ENCODE peak calls at places on chromosomes 2 and 18, in four cellular contexts. L, O, N and W are unnamed samples.

GRCh38 chr18:7415081-7415894 is 151.8 kb upstream of the PTPRM start:
- DNase-seq in N (peak), L (peak), O (no peak), W (no peak)

GRCh38 chr2:19989342-19989680 is 594 bp downstream of the WDR35 start:
- DNase-seq in O (no peak), L (no peak), N (no peak), W (no peak)

GRCh38 chr2:20617081-20617575 is 33.8 kb downstream of the HS1BP3 start:
- DNase-seq in N (peak), O (peak), L (no peak), W (no peak)

GRCh38 chr2:208363485-208363884 is 43.1 kb upstream of the PTH2R start:
- DNase-seq in O (no peak), L (peak), N (no peak), W (no peak)

GRCh38 chr2:63763336-63764056 is 78.2 kb upstream of the UGP2 start:
- DNase-seq in N (no peak), O (no peak), L (no peak), W (peak)

GRCh38 chr2:239195992-239196391 is 204.8 kb downstream of the HDAC4 start:
- DNase-seq in N (no peak), O (no peak), L (no peak), W (no peak)

GRCh38 chr2:240600451-240600961 is 14.0 kb downstream of the CAPN10 start:
- DNase-seq in N (no peak), L (no peak), O (peak), W (no peak)

GRCh38 chr2:28002181-28002580 is 111.7 kb downstream of the BABAM2 start:
- DNase-seq in O (no peak), L (no peak), N (no peak), W (no peak)

GRCh38 chr2:85662899-85663683 is 4.9 kb downstream of the SFTPB start:
- DNase-seq in L (peak), N (peak), O (no peak), W (peak)

DNA sequence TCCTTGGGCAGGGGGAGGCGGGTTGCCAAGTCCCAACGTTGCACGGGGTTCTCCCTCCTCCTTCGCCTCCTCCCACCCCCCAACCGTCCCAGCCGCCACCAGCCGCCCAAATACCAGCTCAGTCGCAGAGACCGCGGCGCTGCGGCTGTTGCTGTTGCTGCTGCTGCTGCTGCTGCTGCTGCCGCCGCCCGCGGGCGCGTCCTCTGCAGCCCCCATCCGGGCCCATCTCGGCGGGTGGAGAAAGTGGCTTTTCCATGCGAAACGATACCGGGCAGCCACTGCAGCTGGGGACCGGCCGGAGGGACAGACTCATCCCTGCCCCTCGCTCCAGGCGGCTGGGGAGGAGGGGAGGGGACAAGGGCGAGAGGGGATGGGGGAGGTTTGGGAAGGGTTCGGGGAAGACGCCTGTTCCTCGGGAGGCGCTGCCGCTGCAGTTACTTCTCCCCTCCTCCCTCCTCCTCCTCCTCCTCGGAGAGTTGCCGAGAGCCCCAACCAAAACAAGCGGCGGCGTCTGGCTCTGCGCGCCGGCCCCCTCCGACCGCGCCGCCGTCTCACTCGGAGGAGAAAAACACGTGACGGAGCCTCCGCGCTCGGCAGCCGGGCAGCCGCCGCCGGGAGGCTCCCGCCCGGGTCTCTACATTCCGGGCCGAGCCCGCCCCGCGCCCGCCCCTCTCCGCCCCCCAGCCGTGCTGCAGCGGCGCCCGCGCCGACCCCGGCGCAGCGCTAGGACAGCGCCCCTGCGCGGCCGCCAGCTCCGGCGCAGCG is at the start of gene IRS1:
- DNase-seq in O (peak), N (peak), L (peak), W (peak)
- TF ChIP-seq CTCF in O (peak), N (peak), L (peak), W (peak)

DNA sequence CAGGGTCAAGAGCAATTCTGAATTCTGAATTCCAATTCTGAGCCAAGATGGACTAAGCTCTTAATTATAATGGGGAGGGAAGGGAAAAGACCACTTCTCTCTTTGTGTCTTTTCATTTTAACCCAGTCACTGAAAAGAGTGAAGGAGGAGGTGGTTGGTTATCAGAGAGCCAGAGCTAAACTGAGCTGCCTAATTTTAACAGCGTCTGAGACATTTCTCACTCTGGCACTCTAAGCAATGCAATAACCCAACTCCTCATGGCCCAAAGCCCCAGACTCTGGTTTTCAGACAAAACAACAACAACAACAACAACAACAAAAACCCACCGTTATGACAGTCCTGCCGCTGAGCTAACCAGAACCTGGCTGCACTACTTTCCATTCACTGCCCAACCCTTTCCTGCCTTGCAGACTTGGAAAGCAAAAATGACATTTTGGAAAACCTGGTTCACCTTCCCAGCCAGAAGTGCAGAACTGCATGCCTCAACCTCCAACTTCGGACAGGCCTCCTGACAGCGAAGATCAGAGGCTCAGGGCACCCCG is 1.0 kb downstream of the CHST10 start:
- DNase-seq in N (no peak), L (no peak), O (no peak), W (peak)
- TF ChIP-seq CTCF in N (no peak), L (no peak), O (no peak), W (no peak)

GRCh38 chr18:56711706-56712445 is 60.7 kb downstream of the WDR7 start:
- DNase-seq in N (no peak), O (no peak), L (no peak), W (no peak)

GRCh38 chr18:56712761-56713160 is 61.6 kb downstream of the WDR7 start:
- DNase-seq in N (no peak), L (no peak), O (no peak), W (no peak)

GRCh38 chr18:56715121-56715520 is 64.0 kb downstream of the WDR7 start:
- DNase-seq in L (no peak), O (no peak), N (no peak), W (no peak)

DNA sequence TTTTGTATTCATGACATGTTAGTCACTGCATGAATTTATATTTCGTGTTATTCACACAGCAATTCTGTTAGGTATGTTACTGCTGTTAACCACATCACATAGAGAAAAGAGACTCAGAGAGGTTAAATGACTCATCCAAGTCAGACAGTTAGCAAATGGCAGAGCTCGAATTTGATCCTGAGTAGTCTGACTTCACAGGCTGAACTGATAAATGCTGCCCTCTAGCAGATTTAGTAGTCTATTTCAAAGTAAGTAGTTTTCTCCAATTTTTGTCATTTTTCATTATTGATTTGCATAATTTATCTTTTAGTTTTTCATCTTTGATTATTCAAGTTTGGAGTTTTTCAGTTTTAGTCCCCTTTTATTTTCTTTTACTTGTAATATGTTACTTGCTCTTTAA is 58.3 kb downstream of the WDR7 start:
- DNase-seq in L (peak), N (no peak), O (no peak), W (peak)
- TF ChIP-seq CTCF in L (peak), N (no peak), O (peak), W (no peak)

DNA sequence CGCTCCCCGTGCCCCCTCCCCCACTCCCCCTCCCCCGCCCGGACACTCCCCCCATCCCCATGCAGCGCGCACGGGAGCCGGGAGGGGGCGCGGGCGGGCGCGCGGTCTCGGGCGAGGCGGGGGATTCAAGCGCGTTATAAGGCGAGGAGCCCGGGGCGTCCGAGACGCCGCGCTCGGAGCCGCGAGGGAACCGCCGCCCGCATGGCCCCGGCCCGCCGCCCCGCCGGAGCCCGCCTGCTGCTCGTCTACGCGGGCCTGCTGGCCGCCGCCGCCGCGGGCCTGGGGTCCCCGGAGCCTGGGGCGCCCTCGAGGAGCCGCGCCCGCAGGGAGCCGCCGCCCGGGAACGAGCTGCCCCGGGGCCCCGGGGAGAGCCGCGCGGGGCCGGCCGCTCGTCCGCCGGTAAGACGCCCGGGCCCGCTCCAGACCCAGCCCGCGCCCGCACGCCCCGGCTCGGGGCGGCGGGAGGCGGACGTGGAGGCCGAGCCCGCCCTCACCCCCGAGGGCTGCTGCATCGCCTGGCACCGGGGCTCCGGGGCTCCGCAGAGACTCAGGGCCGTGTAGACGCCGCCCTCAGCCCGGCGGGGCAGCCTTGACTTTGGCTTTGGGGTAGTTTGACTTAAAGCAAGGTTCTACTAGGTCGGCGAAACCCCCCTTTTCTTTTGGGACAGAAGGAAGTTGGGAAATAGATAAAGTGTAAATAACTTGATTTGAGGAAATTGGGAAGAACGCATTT is at the start of gene ERFE:
- DNase-seq in O (peak), L (peak), N (no peak), W (peak)
- TF ChIP-seq CTCF in O (peak), L (peak), N (peak), W (peak)

DNA sequence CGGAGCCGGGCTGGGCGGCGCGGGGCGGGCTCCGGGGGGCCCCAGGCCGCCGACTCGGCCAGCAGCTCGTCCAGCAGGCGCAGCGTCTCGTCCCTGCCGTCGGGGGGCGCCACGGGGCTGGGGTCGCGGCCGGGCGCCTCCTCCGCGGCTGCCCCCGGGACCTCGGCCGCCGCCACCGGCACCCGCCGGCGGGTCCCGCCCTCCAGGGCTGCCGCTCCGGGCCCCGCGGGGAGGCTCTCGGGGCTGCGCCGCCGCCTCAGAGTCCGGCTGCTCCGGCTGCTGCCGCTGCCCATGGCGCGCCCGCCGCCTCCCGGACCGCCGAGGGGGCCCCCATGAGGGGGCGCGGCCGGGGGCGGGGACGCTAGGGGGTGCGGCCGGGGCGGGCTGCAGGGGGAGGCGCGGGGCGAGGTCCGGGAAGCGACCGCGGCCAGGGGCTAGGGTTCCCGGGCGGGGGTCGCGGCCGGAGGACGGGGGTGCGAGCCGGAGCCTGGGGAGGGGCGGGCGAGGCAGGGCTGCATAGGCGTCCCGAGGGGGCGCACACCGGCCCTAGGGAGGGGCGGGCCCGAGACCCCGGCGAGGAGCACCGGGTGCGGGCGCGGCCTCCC is at the start of gene CYS1:
- DNase-seq in N (no peak), O (no peak), L (peak), W (peak)
- TF ChIP-seq CTCF in N (peak), O (peak), L (peak), W (no peak)

GRCh38 chr18:59266459-59266858 is 6.8 kb downstream of the RAX start:
- DNase-seq in N (no peak), L (no peak), O (no peak), W (no peak)
- TF ChIP-seq CTCF in N (no peak), L (no peak), O (no peak), W (no peak)

DNA sequence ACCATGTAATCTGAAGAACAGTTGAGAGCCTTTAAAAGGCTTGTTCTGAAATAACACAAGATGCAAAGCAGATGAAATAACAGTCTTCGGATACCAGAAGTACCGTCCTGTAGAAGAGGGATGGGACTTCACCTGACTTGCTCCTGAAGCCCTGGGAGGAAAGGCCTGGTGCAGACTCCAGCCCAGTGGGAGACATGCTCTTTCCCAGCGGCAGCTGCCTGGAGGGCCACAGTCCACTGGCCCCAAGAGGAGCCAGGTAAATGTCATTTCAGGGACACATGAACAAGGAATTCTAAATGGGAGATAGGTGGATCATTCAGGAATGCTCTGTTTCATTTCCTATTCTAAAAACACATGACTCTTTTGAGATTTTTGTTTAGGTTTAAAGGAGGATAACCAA is 22.6 kb upstream of the CHN1 start:
- DNase-seq in O (no peak), L (no peak), N (no peak), W (no peak)
- TF ChIP-seq CTCF in O (no peak), L (no peak), N (no peak), W (no peak)

DNA sequence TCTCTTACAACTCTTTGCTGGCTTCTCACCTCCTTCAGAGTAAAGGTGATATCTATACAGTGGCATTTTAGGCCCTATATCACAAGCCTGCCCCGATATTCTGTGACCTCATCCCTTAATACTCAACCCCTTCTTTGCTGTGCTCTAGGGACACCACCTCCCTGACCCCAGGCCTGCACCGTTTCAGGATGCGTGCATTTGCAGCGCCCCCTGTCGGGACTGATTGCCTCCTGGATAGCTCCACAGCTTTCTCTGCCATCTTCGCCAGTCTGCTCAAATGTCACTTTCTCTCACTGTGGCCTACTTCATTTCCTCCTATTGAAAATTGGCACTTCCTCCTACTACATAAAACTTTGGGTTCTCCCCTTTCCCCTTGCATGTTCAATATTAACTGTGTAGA is 289.6 kb downstream of the SOCS6 start:
- DNase-seq in O (no peak), N (no peak), L (no peak), W (peak)
- TF ChIP-seq CTCF in O (no peak), N (no peak), L (no peak), W (no peak)